ENCODE peak calls at places on chromosomes 1 and 21, in ten cellular contexts. V is hepatocyte; T is H7; P is body of pancreas; S is stimulated activated effector memory CD8-positive, alpha-beta T cell treated with anti-CD3 and anti-CD28 coated beads, Interleukin-12 subunit alpha, Interleukin-12 subunit beta, amount 100 ng/mL, for 72 hours; K is EL; E is left ventricle myocardium superior; N is GM23248; Z is activated naive CD4-positive, alpha-beta T cell treated with anti-CD3 and anti-CD28 coated beads, Interleukin-2, amount 10 ng/mL, durations not matched to agents 7 days and 5 days; F is transverse colon. O is an unnamed sample.
A peak's percentile ranks its signal among the peaks of the same experiment; 100 is the strongest.

GRCh38 chr21:46354518-46354917 is 30.6 kb downstream of the PCNT start:
- DNase-seq in V (no peak), T (peak; percentile 40), P (no peak), S (no peak), K (no peak), E (no peak), N (no peak), Z (no peak), F (no peak), O (no peak)

GRCh38 chr1:227306689-227307088 is 11.6 kb downstream of the CDC42BPA start:
- DNase-seq in V (no peak), T (no peak), P (no peak), S (no peak), K (no peak), E (no peak), N (no peak), Z (no peak), F (no peak), O (no peak)

GRCh38 chr21:34807146-34807880 is 138.5 kb downstream of the CLIC6 start:
- DNase-seq in V (peak; percentile 58), T (no peak), P (no peak), S (no peak), K (peak; percentile 98), E (no peak), N (peak; percentile 97), Z (peak; percentile 64), F (no peak), O (peak; percentile 79)

GRCh38 chr21:46168238-46168637 is 12.9 kb upstream of the FTCD start:
- DNase-seq in V (no peak), T (peak; percentile 38), P (no peak), S (no peak), K (no peak), E (no peak), N (no peak), Z (no peak), F (no peak), O (no peak)

GRCh38 chr1:30783244-30783915 is 25.8 kb upstream of the LAPTM5 start:
- DNase-seq in V (no peak), T (no peak), P (no peak), S (no peak), K (no peak), E (peak; percentile 69), N (no peak), Z (no peak), F (peak; percentile 38), O (no peak)

GRCh38 chr1:206472454-206472853 is 2.2 kb downstream of the IKBKE start:
- DNase-seq in V (peak; percentile 30), T (peak; percentile 81), P (no peak), S (no peak), K (peak; percentile 92), E (no peak), N (peak; percentile 68), Z (peak; percentile 48), F (peak; percentile 33), O (peak; percentile 63)

GRCh38 chr1:14969006-14969405 is 184.5 kb upstream of the TMEM51 start:
- DNase-seq in V (no peak), T (no peak), P (no peak), S (peak; percentile 57), K (peak; percentile 35), E (peak; percentile 18), N (peak; percentile 67), Z (peak; percentile 74), F (no peak), O (no peak)

GRCh38 chr1:151534662-151535278 is 5.3 kb upstream of the TUFT1 start:
- DNase-seq in V (peak; percentile 79), T (peak; percentile 86), P (peak; percentile 79), S (peak; percentile 90), K (peak; percentile 76), E (peak; percentile 84), N (peak; percentile 81), Z (peak; percentile 85), F (peak; percentile 84), O (peak; percentile 73)

GRCh38 chr1:223143760-223144248 is 756 bp upstream of the TLR5 start:
- DNase-seq in V (peak; percentile 48), T (no peak), P (peak; percentile 31), S (no peak), K (no peak), E (no peak), N (no peak), Z (peak; percentile 52), F (peak; percentile 69), O (no peak)

GRCh38 chr1:61293197-61293596 is 210.8 kb downstream of the NFIA start:
- DNase-seq in V (no peak), T (no peak), P (no peak), S (no peak), K (no peak), E (no peak), N (no peak), Z (no peak), F (no peak), O (no peak)

GRCh38 chr1:179754031-179754624 is 11.0 kb downstream of the FAM163A start:
- DNase-seq in V (peak; percentile 45), T (no peak), P (no peak), S (no peak), K (peak; percentile 91), E (no peak), N (peak; percentile 83), Z (no peak), F (no peak), O (peak; percentile 65)

GRCh38 chr21:45261093-45261492 is 26.6 kb downstream of the POFUT2 start:
- DNase-seq in V (no peak), T (peak; percentile 28), P (no peak), S (peak; percentile 39), K (no peak), E (no peak), N (no peak), Z (no peak), F (no peak), O (no peak)

GRCh38 chr1:63621698-63622097 is 28.5 kb downstream of the PGM1 start:
- DNase-seq in V (no peak), T (no peak), P (peak; percentile 25), S (no peak), K (no peak), E (peak; percentile 54), N (peak; percentile 65), Z (no peak), F (no peak), O (no peak)

GRCh38 chr1:94792473-94792875 is 27.7 kb upstream of the SLC44A3 start:
- DNase-seq in V (no peak), T (no peak), P (no peak), S (no peak), K (peak; percentile 84), E (no peak), N (peak; percentile 88), Z (no peak), F (peak; percentile 20), O (peak; percentile 36)

GRCh38 chr1:229410692-229411433 is 23.0 kb downstream of the ACTA1 start:
- DNase-seq in V (peak; percentile 87), T (peak; percentile 80), P (peak; percentile 66), S (no peak), K (peak; percentile 79), E (peak; percentile 84), N (peak; percentile 80), Z (no peak), F (peak; percentile 46), O (peak; percentile 89)

GRCh38 chr1:15070145-15070748 is 83.3 kb upstream of the TMEM51 start:
- DNase-seq in V (no peak), T (no peak), P (no peak), S (no peak), K (no peak), E (no peak), N (peak; percentile 32), Z (no peak), F (no peak), O (no peak)

GRCh38 chr1:28144203-28145135 is 32.0 kb downstream of the PTAFR start:
- DNase-seq in V (no peak), T (no peak), P (no peak), S (peak; percentile 71), K (peak; percentile 79), E (no peak), N (peak; percentile 74), Z (no peak), F (no peak), O (no peak)

GRCh38 chr1:94708299-94708685 is 111.9 kb upstream of the SLC44A3 start:
- DNase-seq in V (no peak), T (no peak), P (no peak), S (no peak), K (no peak), E (no peak), N (no peak), Z (no peak), F (no peak), O (no peak)

GRCh38 chr21:16891821-16892220 is 621.0 kb upstream of the CXADR start:
- DNase-seq in V (no peak), T (no peak), P (no peak), S (no peak), K (peak; percentile 54), E (no peak), N (peak; percentile 81), Z (no peak), F (no peak), O (peak; percentile 34)

GRCh38 chr1:14742181-14742980 is 143.9 kb downstream of the KAZN start:
- DNase-seq in V (peak; percentile 64), T (no peak), P (no peak), S (no peak), K (peak; percentile 95), E (no peak), N (peak; percentile 98), Z (no peak), F (no peak), O (peak; percentile 75)

GRCh38 chr1:91621907-91622306 is 121.3 kb downstream of the CDC7 start:
- DNase-seq in V (no peak), T (no peak), P (no peak), S (no peak), K (no peak), E (no peak), N (no peak), Z (no peak), F (no peak), O (no peak)

GRCh38 chr1:156807627-156808026 is 9.0 kb downstream of the SH2D2A start:
- DNase-seq in V (no peak), T (no peak), P (no peak), S (peak; percentile 70), K (no peak), E (no peak), N (no peak), Z (peak; percentile 50), F (no peak), O (no peak)